ENCODE peak calls at places on chromosome 16, in six cellular contexts. H, D, F, P, O and S are unnamed samples.
A peak's percentile ranks its signal among the peaks of the same experiment; 100 is the strongest.

GRCh38 chr16:17342031-17342430 is 128.7 kb downstream of the XYLT1 start:
- ATAC-seq in D (peak; percentile 49), O (no peak), P (no peak), F (no peak), H (no peak), S (no peak)

GRCh38 chr16:410516-411178 is 9.0 kb downstream of the DECR2 start:
- ATAC-seq in P (no peak), O (no peak), D (no peak), F (no peak), H (no peak), S (no peak)

GRCh38 chr16:51556694-51557327 is 405.7 kb upstream of the SALL1 start:
- ATAC-seq in O (no peak), P (no peak), F (no peak), D (no peak), H (no peak), S (peak; percentile 41)

GRCh38 chr16:26348095-26348494 is 656.3 kb downstream of the HS3ST4 start:
- ATAC-seq in O (no peak), D (no peak), F (no peak), P (no peak), H (no peak), S (no peak)

GRCh38 chr16:68377667-68378420 is 67.0 kb downstream of the PRMT7 start:
- ATAC-seq in H (no peak), O (no peak), P (no peak), D (no peak), F (no peak), S (peak; percentile 32)

GRCh38 chr16:81651758-81652718 is 127.1 kb upstream of the PLCG2 start:
- ATAC-seq in O (no peak), D (no peak), P (no peak), H (no peak), F (no peak), S (no peak)

GRCh38 chr16:89210904-89211515 is 6.5 kb upstream of the ZNF778 start:
- ATAC-seq in O (no peak), F (no peak), D (no peak), P (no peak), H (peak; percentile 42), S (no peak)

GRCh38 chr16:57945740-57946138 is 25.2 kb downstream of the CNGB1 start:
- ATAC-seq in O (no peak), D (no peak), P (no peak), F (no peak), H (peak; percentile 64), S (no peak)

GRCh38 chr16:51327001-51327400 is 175.9 kb upstream of the SALL1 start:
- ATAC-seq in P (no peak), H (no peak), D (no peak), O (no peak), F (no peak), S (no peak)

GRCh38 chr16:2687531-2688308 is 5.4 kb downstream of the KCTD5 start:
- ATAC-seq in O (no peak), F (no peak), H (no peak), D (no peak), P (no peak), S (no peak)

GRCh38 chr16:89357460-89357859 is 132.9 kb downstream of the ANKRD11 start:
- ATAC-seq in F (no peak), P (peak; percentile 57), D (peak; percentile 9), O (no peak), H (peak; percentile 12), S (no peak)

GRCh38 chr16:31200821-31201510 is 1.6 kb downstream of the PYCARD start:
- ATAC-seq in P (no peak), D (peak; percentile 10), O (peak; percentile 60), H (no peak), F (peak; percentile 38), S (no peak)

GRCh38 chr16:23310744-23311143 is 8.6 kb downstream of the SCNN1B start:
- ATAC-seq in P (no peak), F (no peak), O (no peak), D (no peak), H (no peak), S (no peak)

GRCh38 chr16:85861095-85861825 is 37.7 kb upstream of the IRF8 start:
- ATAC-seq in O (no peak), D (no peak), F (no peak), P (no peak), H (no peak), S (no peak)

GRCh38 chr16:54135361-54136275 is 151.0 kb downstream of the IRX3 start:
- ATAC-seq in H (no peak), F (no peak), O (no peak), P (no peak), D (no peak), S (no peak)

GRCh38 chr16:3467182-3467581 is 23.7 kb downstream of the NAA60 start:
- ATAC-seq in P (peak; percentile 64), D (peak; percentile 35), F (peak; percentile 54), H (no peak), O (no peak), S (no peak)

GRCh38 chr16:24045641-24046040 is 209.9 kb downstream of the PRKCB start:
- ATAC-seq in O (no peak), D (no peak), P (no peak), H (peak; percentile 71), F (no peak), S (no peak)

GRCh38 chr16:73735018-73735417 is 561.6 kb upstream of the PSMD7 start:
- ATAC-seq in F (no peak), P (no peak), D (no peak), H (no peak), O (peak; percentile 82), S (no peak)

GRCh38 chr16:23014592-23014991 is 134.7 kb downstream of the USP31 start:
- ATAC-seq in F (no peak), O (no peak), H (no peak), P (no peak), D (no peak), S (no peak)

GRCh38 chr16:89365044-89365467 is 125.3 kb downstream of the ANKRD11 start:
- ATAC-seq in D (no peak), O (no peak), H (no peak), F (no peak), P (no peak), S (no peak)

GRCh38 chr16:10920726-10921427 is 21.4 kb downstream of the DEXI start:
- ATAC-seq in D (peak; percentile 13), H (no peak), O (no peak), P (peak; percentile 9), F (peak; percentile 3), S (no peak)

GRCh38 chr16:48611329-48612137 is 1.6 kb upstream of the N4BP1 start:
- ATAC-seq in D (peak; percentile 7), F (no peak), P (no peak), H (no peak), O (peak; percentile 60), S (no peak)